ENCODE peak calls at places on chromosome 6, in six cellular contexts. P is GDM1; Y is T-cell; I is activated T-helper 1 cell treated with Interleukin-2 at 50 U/mL for 16 hours; L is activated CD4-positive, alpha-beta T cell treated with anti-CD3 and anti-CD28 coated beads, Interleukin-2, amount 50 U/mL, for 1 hour; M is SK-N-SH. B is an unnamed sample.

GRCh38 chr6:43856005-43856765 is 86.2 kb downstream of the VEGFA start:
- DNase-seq in Y (no peak), L (no peak), P (no peak), M (peak), I (no peak), B (no peak)

GRCh38 chr6:166569206-166569605 is 17.3 kb downstream of the RAMACL start:
- DNase-seq in Y (no peak), L (no peak), M (no peak), I (no peak), P (no peak), B (no peak)

GRCh38 chr6:161169690-161170089 is 104.2 kb downstream of the AGPAT4 start:
- DNase-seq in I (no peak), M (peak), P (no peak), L (no peak), Y (no peak), B (peak)

GRCh38 chr6:116476021-116476678 is 15.0 kb downstream of the CALHM6 start:
- DNase-seq in I (no peak), L (no peak), Y (no peak), M (no peak), P (peak), B (no peak)

GRCh38 chr6:149080511-149080910 is 237.0 kb upstream of the TAB2 start:
- DNase-seq in P (no peak), Y (no peak), L (no peak), M (no peak), I (no peak), B (no peak)

GRCh38 chr6:106385530-106385929 is 25.0 kb downstream of the CRYBG1 start:
- DNase-seq in I (no peak), L (no peak), Y (no peak), P (no peak), M (no peak), B (no peak)

GRCh38 chr6:36756761-36757160 is 59.1 kb downstream of the RAB44 start:
- DNase-seq in I (no peak), M (no peak), P (no peak), L (no peak), Y (no peak), B (no peak)

GRCh38 chr6:88380083-88380482 is 213.9 kb upstream of the CNR1 start:
- DNase-seq in L (no peak), P (no peak), Y (no peak), I (no peak), M (peak), B (no peak)

GRCh38 chr6:158285321-158285960 is 26.8 kb upstream of the TULP4 start:
- DNase-seq in M (no peak), P (no peak), I (no peak), Y (no peak), L (no peak), B (no peak)

GRCh38 chr6:107636486-107636885 is 146.6 kb downstream of the SOBP start:
- DNase-seq in Y (no peak), M (no peak), I (no peak), P (no peak), L (no peak), B (no peak)

GRCh38 chr6:121437861-121438651 is 2.6 kb downstream of the GJA1 start:
- DNase-seq in I (no peak), Y (no peak), L (no peak), M (no peak), P (no peak), B (no peak)

GRCh38 chr6:88840806-88841539 is 122.4 kb downstream of the RNGTT start:
- DNase-seq in I (no peak), Y (no peak), P (no peak), L (no peak), M (no peak), B (no peak)

GRCh38 chr6:106724848-106725247 is 95.5 kb downstream of the QRSL1 start:
- DNase-seq in M (no peak), Y (no peak), P (no peak), I (no peak), L (no peak), B (no peak)

GRCh38 chr6:109073344-109074235 is 21.1 kb downstream of the SESN1 start:
- DNase-seq in I (peak), L (peak), Y (peak), P (peak), M (peak), B (peak)

GRCh38 chr6:119351005-119351394 is 1.4 kb upstream of the MAN1A1 start:
- DNase-seq in M (peak), I (no peak), P (no peak), L (no peak), Y (no peak), B (peak)

GRCh38 chr6:42378536-42378935 is 73.2 kb downstream of the TRERF1 start:
- DNase-seq in I (no peak), M (no peak), Y (no peak), P (peak), L (no peak), B (no peak)

GRCh38 chr6:17042422-17043147 is 59.3 kb upstream of the STMND1 start:
- DNase-seq in Y (no peak), I (no peak), P (no peak), M (peak), L (no peak), B (no peak)

GRCh38 chr6:13181398-13181797 is 146.9 kb downstream of the TBC1D7 start:
- DNase-seq in I (no peak), M (peak), L (no peak), Y (no peak), P (no peak), B (no peak)

GRCh38 chr6:168596316-168596715 is 155.3 kb downstream of the SMOC2 start:
- DNase-seq in L (no peak), M (no peak), I (no peak), P (no peak), Y (no peak), B (peak)

GRCh38 chr6:37459981-37460800 is 27.2 kb downstream of the CMTR1 start:
- DNase-seq in I (no peak), L (no peak), P (no peak), Y (no peak), M (peak), B (no peak)

GRCh38 chr6:87639373-87639772 is 49.4 kb downstream of the ORC3 start:
- DNase-seq in M (no peak), I (no peak), Y (no peak), P (no peak), L (no peak), B (no peak)

B was measured in NCI-H2029.